ENCODE peak calls at places on chromosomes 3 and 15, in five cellular contexts. One of them, this sample, is unnamed.

GRCh38 chr3:44185396-44185915 is 56.2 kb upstream of the TOPAZ1 start:
- DNase-seq in sigmoid colon: no peak
- DNase-seq in mammary epithelial cell: no peak
- DNase-seq in GM13977: no peak
- DNase-seq in endothelial cell: no peak
- DNase-seq in this sample: no peak

GRCh38 chr3:69082805-69083204 is 1.9 kb upstream of the ARL6IP5 start:
- DNase-seq in endothelial cell: no peak
- DNase-seq in sigmoid colon: no peak
- DNase-seq in GM13977: peak
- DNase-seq in mammary epithelial cell: peak
- DNase-seq in this sample: peak

GRCh38 chr3:24682141-24682547 is 187.5 kb upstream of the THRB start:
- DNase-seq in endothelial cell: no peak
- DNase-seq in sigmoid colon: no peak
- DNase-seq in GM13977: no peak
- DNase-seq in mammary epithelial cell: peak
- DNase-seq in this sample: no peak

GRCh38 chr15:84961707-84962106 is 19.9 kb upstream of the PDE8A start:
- DNase-seq in GM13977: no peak
- DNase-seq in mammary epithelial cell: peak
- DNase-seq in endothelial cell: no peak
- DNase-seq in sigmoid colon: no peak
- DNase-seq in this sample: no peak

GRCh38 chr3:14819671-14820070 is 909 bp downstream of the FGD5 start:
- DNase-seq in mammary epithelial cell: no peak
- DNase-seq in endothelial cell: no peak
- DNase-seq in sigmoid colon: no peak
- DNase-seq in GM13977: no peak
- DNase-seq in this sample: no peak

GRCh38 chr3:128238100-128238459 is 84.8 kb downstream of the EEFSEC start:
- DNase-seq in sigmoid colon: no peak
- DNase-seq in GM13977: no peak
- DNase-seq in endothelial cell: no peak
- DNase-seq in mammary epithelial cell: no peak
- DNase-seq in this sample: no peak

GRCh38 chr3:126952983-126953660 is 29.8 kb upstream of the PLXNA1 start:
- DNase-seq in sigmoid colon: peak
- DNase-seq in GM13977: no peak
- DNase-seq in mammary epithelial cell: no peak
- DNase-seq in endothelial cell: no peak
- DNase-seq in this sample: no peak

GRCh38 chr15:80478075-80478474 is 73.9 kb downstream of the ARNT2 start:
- DNase-seq in mammary epithelial cell: no peak
- DNase-seq in GM13977: no peak
- DNase-seq in sigmoid colon: no peak
- DNase-seq in endothelial cell: no peak
- DNase-seq in this sample: no peak

GRCh38 chr3:157128771-157129671 is 30.9 kb downstream of the CCNL1 start:
- DNase-seq in sigmoid colon: no peak
- DNase-seq in mammary epithelial cell: peak
- DNase-seq in endothelial cell: no peak
- DNase-seq in GM13977: peak
- DNase-seq in this sample: no peak

GRCh38 chr3:149949181-149949580 is 21.5 kb downstream of the PFN2 start:
- DNase-seq in GM13977: no peak
- DNase-seq in mammary epithelial cell: no peak
- DNase-seq in sigmoid colon: no peak
- DNase-seq in endothelial cell: no peak
- DNase-seq in this sample: no peak

DNA sequence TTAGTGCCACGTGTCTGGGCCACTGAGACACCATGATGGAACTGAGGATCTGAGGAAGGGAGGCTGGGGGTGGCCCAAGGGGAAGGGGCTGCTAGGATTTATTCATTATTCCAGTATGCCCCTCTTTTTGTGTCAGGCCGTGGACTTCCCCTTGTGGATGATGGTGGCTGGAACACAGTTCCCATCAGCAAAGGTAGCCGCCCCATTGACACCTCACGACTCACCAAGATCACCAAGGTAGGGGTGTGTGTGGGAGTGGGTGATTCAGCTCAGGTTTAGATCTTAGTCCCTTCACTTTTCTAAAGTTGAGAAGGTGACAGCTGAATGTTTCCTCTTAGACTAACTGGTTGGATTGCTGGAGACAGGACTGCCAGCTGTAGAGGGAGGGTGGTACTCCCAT is 11.3 kb downstream of the EIF4G1 start:
- DNase-seq in endothelial cell: no peak
- DNase-seq in sigmoid colon: no peak
- DNase-seq in mammary epithelial cell: peak
- DNase-seq in GM13977: peak
- DNase-seq in this sample: no peak
- TF ChIP-seq CTCF in endothelial cell: no peak
- TF ChIP-seq CTCF in sigmoid colon: no peak
- TF ChIP-seq CTCF in mammary epithelial cell: no peak
- TF ChIP-seq CTCF in GM13977: no peak
- TF ChIP-seq CTCF in this sample: no peak

GRCh38 chr3:133573629-133574194 is at the start of gene CDV3:
- DNase-seq in mammary epithelial cell: no peak
- DNase-seq in endothelial cell: peak
- DNase-seq in sigmoid colon: no peak
- DNase-seq in GM13977: peak
- DNase-seq in this sample: no peak

GRCh38 chr3:133575121-133575520 is 1.6 kb downstream of the CDV3 start:
- DNase-seq in sigmoid colon: no peak
- DNase-seq in endothelial cell: no peak
- DNase-seq in mammary epithelial cell: peak
- DNase-seq in GM13977: no peak
- DNase-seq in this sample: no peak

GRCh38 chr3:133572158-133573053 is 1.1 kb upstream of the CDV3 start:
- DNase-seq in sigmoid colon: no peak
- DNase-seq in GM13977: peak
- DNase-seq in mammary epithelial cell: peak
- DNase-seq in endothelial cell: no peak
- DNase-seq in this sample: peak

GRCh38 chr3:133574260-133574881 is 885 bp downstream of the CDV3 start:
- DNase-seq in endothelial cell: peak
- DNase-seq in mammary epithelial cell: peak
- DNase-seq in GM13977: peak
- DNase-seq in sigmoid colon: peak
- DNase-seq in this sample: peak

DNA sequence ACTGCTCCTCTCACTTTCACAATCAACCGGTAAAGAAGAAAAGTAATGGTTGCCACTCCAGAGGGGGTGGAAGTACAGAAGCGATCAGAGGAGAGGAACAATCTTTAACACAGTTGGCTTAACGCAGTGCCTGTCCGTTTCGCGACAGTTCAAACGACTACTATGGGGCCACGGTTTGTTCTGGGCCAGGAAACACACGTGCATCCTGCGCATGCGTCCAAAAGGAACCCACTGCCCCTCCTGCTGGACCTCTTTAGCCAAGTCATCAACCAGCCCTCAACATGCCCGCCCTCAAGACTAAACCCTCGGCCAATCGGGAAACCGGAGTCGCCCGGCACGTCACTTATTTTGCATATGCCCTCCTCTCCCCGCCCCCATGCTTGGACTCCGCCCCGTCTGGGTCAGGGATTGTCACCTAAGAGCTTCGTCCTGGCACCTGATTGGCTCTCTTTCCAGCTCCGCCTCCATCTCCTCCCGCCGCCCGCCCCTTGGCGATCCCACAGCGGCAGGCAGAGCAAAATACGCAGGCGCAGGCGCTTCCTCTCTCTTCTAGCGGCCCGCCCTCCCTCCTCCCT is 345 bp upstream of the CDV3 start:
- DNase-seq in endothelial cell: peak
- DNase-seq in sigmoid colon: peak
- DNase-seq in GM13977: peak
- DNase-seq in mammary epithelial cell: peak
- DNase-seq in this sample: peak
- TF ChIP-seq CTCF in endothelial cell: no peak
- TF ChIP-seq CTCF in sigmoid colon: no peak
- TF ChIP-seq CTCF in GM13977: no peak
- TF ChIP-seq CTCF in mammary epithelial cell: no peak
- TF ChIP-seq CTCF in this sample: peak

GRCh38 chr15:63049747-63050439 is 7.3 kb downstream of the TPM1 start:
- DNase-seq in mammary epithelial cell: no peak
- DNase-seq in GM13977: no peak
- DNase-seq in endothelial cell: no peak
- DNase-seq in sigmoid colon: no peak
- DNase-seq in this sample: no peak
- TF ChIP-seq CTCF in mammary epithelial cell: no peak
- TF ChIP-seq CTCF in GM13977: no peak
- TF ChIP-seq CTCF in endothelial cell: no peak
- TF ChIP-seq CTCF in sigmoid colon: no peak
- TF ChIP-seq CTCF in this sample: no peak

GRCh38 chr3:37141676-37142075 is 32.7 kb downstream of the LRRFIP2 start:
- DNase-seq in sigmoid colon: no peak
- DNase-seq in mammary epithelial cell: no peak
- DNase-seq in endothelial cell: no peak
- DNase-seq in GM13977: no peak
- DNase-seq in this sample: no peak

GRCh38 chr3:37138816-37139215 is 35.6 kb downstream of the LRRFIP2 start:
- DNase-seq in sigmoid colon: no peak
- DNase-seq in GM13977: no peak
- DNase-seq in mammary epithelial cell: no peak
- DNase-seq in endothelial cell: no peak
- DNase-seq in this sample: no peak

GRCh38 chr3:37143821-37144220 is 30.6 kb downstream of the LRRFIP2 start:
- DNase-seq in endothelial cell: no peak
- DNase-seq in sigmoid colon: no peak
- DNase-seq in GM13977: no peak
- DNase-seq in mammary epithelial cell: no peak
- DNase-seq in this sample: no peak

GRCh38 chr3:37139567-37140052 is 34.8 kb downstream of the LRRFIP2 start:
- DNase-seq in endothelial cell: no peak
- DNase-seq in GM13977: peak
- DNase-seq in mammary epithelial cell: no peak
- DNase-seq in sigmoid colon: no peak
- DNase-seq in this sample: peak

GRCh38 chr3:37140899-37141541 is 33.4 kb downstream of the LRRFIP2 start:
- DNase-seq in endothelial cell: no peak
- DNase-seq in GM13977: no peak
- DNase-seq in mammary epithelial cell: no peak
- DNase-seq in sigmoid colon: no peak
- DNase-seq in this sample: no peak
- TF ChIP-seq CTCF in endothelial cell: no peak
- TF ChIP-seq CTCF in GM13977: no peak
- TF ChIP-seq CTCF in mammary epithelial cell: no peak
- TF ChIP-seq CTCF in sigmoid colon: no peak
- TF ChIP-seq CTCF in this sample: no peak

This sample was measured in GM10248.